ENCODE peak calls at places on chromosome 6, in six cellular contexts. One of them, this sample, is unnamed.

GRCh38 chr6:136784910-136785746 is 7.1 kb downstream of the MAP3K5 start:
- DNase-seq in GM04504: no peak
- DNase-seq in activated T-helper 1 cell treated with anti-CD3 and anti-CD28 coated beads, Interleukin-2, amount 50 U/mL, for 16 hours: peak; percentile 16
- DNase-seq in cardiac muscle cell: peak; percentile 70
- DNase-seq in nucleus accumbens: no peak
- DNase-seq in stimulated activated CD4-positive, alpha-beta T cell treated with anti-CD3 and anti-CD28 coated beads, Interleukin-2, amount 100 ng/mL, for 48 hours: peak; percentile 40
- DNase-seq in this sample: no peak

GRCh38 chr6:132161283-132161682 is 210.1 kb upstream of the CCN2 start:
- DNase-seq in GM04504: peak; percentile 30
- DNase-seq in activated T-helper 1 cell treated with anti-CD3 and anti-CD28 coated beads, Interleukin-2, amount 50 U/mL, for 16 hours: no peak
- DNase-seq in cardiac muscle cell: peak; percentile 79
- DNase-seq in nucleus accumbens: no peak
- DNase-seq in stimulated activated CD4-positive, alpha-beta T cell treated with anti-CD3 and anti-CD28 coated beads, Interleukin-2, amount 100 ng/mL, for 48 hours: no peak
- DNase-seq in this sample: no peak

GRCh38 chr6:3913077-3913957 is 64.1 kb downstream of the FAM50B start:
- DNase-seq in GM04504: peak; percentile 97
- DNase-seq in activated T-helper 1 cell treated with anti-CD3 and anti-CD28 coated beads, Interleukin-2, amount 50 U/mL, for 16 hours: no peak
- DNase-seq in cardiac muscle cell: peak; percentile 97
- DNase-seq in nucleus accumbens: peak; percentile 21
- DNase-seq in stimulated activated CD4-positive, alpha-beta T cell treated with anti-CD3 and anti-CD28 coated beads, Interleukin-2, amount 100 ng/mL, for 48 hours: no peak
- DNase-seq in this sample: peak; percentile 59

GRCh38 chr6:139062921-139063320 is 34.4 kb downstream of the ABRACL start:
- DNase-seq in GM04504: peak; percentile 20
- DNase-seq in activated T-helper 1 cell treated with anti-CD3 and anti-CD28 coated beads, Interleukin-2, amount 50 U/mL, for 16 hours: no peak
- DNase-seq in cardiac muscle cell: peak; percentile 55
- DNase-seq in nucleus accumbens: no peak
- DNase-seq in stimulated activated CD4-positive, alpha-beta T cell treated with anti-CD3 and anti-CD28 coated beads, Interleukin-2, amount 100 ng/mL, for 48 hours: no peak
- DNase-seq in this sample: no peak

GRCh38 chr6:2732503-2733089 is 18.1 kb downstream of the MYLK4 start:
- DNase-seq in GM04504: no peak
- DNase-seq in activated T-helper 1 cell treated with anti-CD3 and anti-CD28 coated beads, Interleukin-2, amount 50 U/mL, for 16 hours: no peak
- DNase-seq in cardiac muscle cell: peak; percentile 26
- DNase-seq in nucleus accumbens: no peak
- DNase-seq in stimulated activated CD4-positive, alpha-beta T cell treated with anti-CD3 and anti-CD28 coated beads, Interleukin-2, amount 100 ng/mL, for 48 hours: no peak
- DNase-seq in this sample: no peak

GRCh38 chr6:98984102-98984501 is 36.4 kb upstream of the FBXL4 start:
- DNase-seq in GM04504: no peak
- DNase-seq in activated T-helper 1 cell treated with anti-CD3 and anti-CD28 coated beads, Interleukin-2, amount 50 U/mL, for 16 hours: no peak
- DNase-seq in cardiac muscle cell: no peak
- DNase-seq in nucleus accumbens: no peak
- DNase-seq in stimulated activated CD4-positive, alpha-beta T cell treated with anti-CD3 and anti-CD28 coated beads, Interleukin-2, amount 100 ng/mL, for 48 hours: no peak
- DNase-seq in this sample: no peak

GRCh38 chr6:16623029-16623653 is 138.1 kb downstream of the ATXN1 start:
- DNase-seq in GM04504: no peak
- DNase-seq in activated T-helper 1 cell treated with anti-CD3 and anti-CD28 coated beads, Interleukin-2, amount 50 U/mL, for 16 hours: no peak
- DNase-seq in cardiac muscle cell: peak; percentile 16
- DNase-seq in nucleus accumbens: no peak
- DNase-seq in stimulated activated CD4-positive, alpha-beta T cell treated with anti-CD3 and anti-CD28 coated beads, Interleukin-2, amount 100 ng/mL, for 48 hours: no peak
- DNase-seq in this sample: no peak

GRCh38 chr6:2656460-2657064 is 94.2 kb downstream of the MYLK4 start:
- DNase-seq in GM04504: no peak
- DNase-seq in activated T-helper 1 cell treated with anti-CD3 and anti-CD28 coated beads, Interleukin-2, amount 50 U/mL, for 16 hours: no peak
- DNase-seq in cardiac muscle cell: peak; percentile 38
- DNase-seq in nucleus accumbens: no peak
- DNase-seq in stimulated activated CD4-positive, alpha-beta T cell treated with anti-CD3 and anti-CD28 coated beads, Interleukin-2, amount 100 ng/mL, for 48 hours: no peak
- DNase-seq in this sample: no peak

GRCh38 chr6:51934098-51934497 is 153.3 kb downstream of the PKHD1 start:
- DNase-seq in GM04504: no peak
- DNase-seq in activated T-helper 1 cell treated with anti-CD3 and anti-CD28 coated beads, Interleukin-2, amount 50 U/mL, for 16 hours: no peak
- DNase-seq in cardiac muscle cell: no peak
- DNase-seq in nucleus accumbens: no peak
- DNase-seq in stimulated activated CD4-positive, alpha-beta T cell treated with anti-CD3 and anti-CD28 coated beads, Interleukin-2, amount 100 ng/mL, for 48 hours: no peak
- DNase-seq in this sample: no peak

GRCh38 chr6:143007626-143008025 is 53.1 kb upstream of the AIG1 start:
- DNase-seq in GM04504: peak; percentile 51
- DNase-seq in activated T-helper 1 cell treated with anti-CD3 and anti-CD28 coated beads, Interleukin-2, amount 50 U/mL, for 16 hours: no peak
- DNase-seq in cardiac muscle cell: peak; percentile 29
- DNase-seq in nucleus accumbens: no peak
- DNase-seq in stimulated activated CD4-positive, alpha-beta T cell treated with anti-CD3 and anti-CD28 coated beads, Interleukin-2, amount 100 ng/mL, for 48 hours: no peak
- DNase-seq in this sample: no peak

GRCh38 chr6:149990672-149991402 is 27.1 kb downstream of the ULBP1 start:
- DNase-seq in GM04504: no peak
- DNase-seq in activated T-helper 1 cell treated with anti-CD3 and anti-CD28 coated beads, Interleukin-2, amount 50 U/mL, for 16 hours: no peak
- DNase-seq in cardiac muscle cell: no peak
- DNase-seq in nucleus accumbens: no peak
- DNase-seq in stimulated activated CD4-positive, alpha-beta T cell treated with anti-CD3 and anti-CD28 coated beads, Interleukin-2, amount 100 ng/mL, for 48 hours: no peak
- DNase-seq in this sample: no peak

GRCh38 chr6:26556263-26557070 is 18.3 kb downstream of the HMGN4 start:
- DNase-seq in GM04504: peak; percentile 73
- DNase-seq in activated T-helper 1 cell treated with anti-CD3 and anti-CD28 coated beads, Interleukin-2, amount 50 U/mL, for 16 hours: no peak
- DNase-seq in cardiac muscle cell: peak; percentile 91
- DNase-seq in nucleus accumbens: peak; percentile 44
- DNase-seq in stimulated activated CD4-positive, alpha-beta T cell treated with anti-CD3 and anti-CD28 coated beads, Interleukin-2, amount 100 ng/mL, for 48 hours: no peak
- DNase-seq in this sample: no peak

GRCh38 chr6:18501313-18502013 is 114.3 kb downstream of the RNF144B start:
- DNase-seq in GM04504: peak; percentile 23
- DNase-seq in activated T-helper 1 cell treated with anti-CD3 and anti-CD28 coated beads, Interleukin-2, amount 50 U/mL, for 16 hours: no peak
- DNase-seq in cardiac muscle cell: peak; percentile 93
- DNase-seq in nucleus accumbens: no peak
- DNase-seq in stimulated activated CD4-positive, alpha-beta T cell treated with anti-CD3 and anti-CD28 coated beads, Interleukin-2, amount 100 ng/mL, for 48 hours: no peak
- DNase-seq in this sample: peak; percentile 16

GRCh38 chr6:145112711-145113148 is 622.6 kb downstream of the EPM2A start:
- DNase-seq in GM04504: no peak
- DNase-seq in activated T-helper 1 cell treated with anti-CD3 and anti-CD28 coated beads, Interleukin-2, amount 50 U/mL, for 16 hours: no peak
- DNase-seq in cardiac muscle cell: no peak
- DNase-seq in nucleus accumbens: no peak
- DNase-seq in stimulated activated CD4-positive, alpha-beta T cell treated with anti-CD3 and anti-CD28 coated beads, Interleukin-2, amount 100 ng/mL, for 48 hours: no peak
- DNase-seq in this sample: no peak

GRCh38 chr6:135087803-135088202 is 33.2 kb upstream of the HBS1L start:
- DNase-seq in GM04504: no peak
- DNase-seq in activated T-helper 1 cell treated with anti-CD3 and anti-CD28 coated beads, Interleukin-2, amount 50 U/mL, for 16 hours: no peak
- DNase-seq in cardiac muscle cell: no peak
- DNase-seq in nucleus accumbens: no peak
- DNase-seq in stimulated activated CD4-positive, alpha-beta T cell treated with anti-CD3 and anti-CD28 coated beads, Interleukin-2, amount 100 ng/mL, for 48 hours: no peak
- DNase-seq in this sample: no peak

GRCh38 chr6:143123081-143123480 is 62.4 kb downstream of the AIG1 start:
- DNase-seq in GM04504: no peak
- DNase-seq in activated T-helper 1 cell treated with anti-CD3 and anti-CD28 coated beads, Interleukin-2, amount 50 U/mL, for 16 hours: no peak
- DNase-seq in cardiac muscle cell: no peak
- DNase-seq in nucleus accumbens: no peak
- DNase-seq in stimulated activated CD4-positive, alpha-beta T cell treated with anti-CD3 and anti-CD28 coated beads, Interleukin-2, amount 100 ng/mL, for 48 hours: no peak
- DNase-seq in this sample: no peak

GRCh38 chr6:170136541-170137175 is 154.2 kb downstream of the DLL1 start:
- DNase-seq in GM04504: no peak
- DNase-seq in activated T-helper 1 cell treated with anti-CD3 and anti-CD28 coated beads, Interleukin-2, amount 50 U/mL, for 16 hours: no peak
- DNase-seq in cardiac muscle cell: no peak
- DNase-seq in nucleus accumbens: no peak
- DNase-seq in stimulated activated CD4-positive, alpha-beta T cell treated with anti-CD3 and anti-CD28 coated beads, Interleukin-2, amount 100 ng/mL, for 48 hours: no peak
- DNase-seq in this sample: no peak

GRCh38 chr6:45500924-45501816 is 123.4 kb upstream of the SUPT3H start:
- DNase-seq in GM04504: no peak
- DNase-seq in activated T-helper 1 cell treated with anti-CD3 and anti-CD28 coated beads, Interleukin-2, amount 50 U/mL, for 16 hours: no peak
- DNase-seq in cardiac muscle cell: no peak
- DNase-seq in nucleus accumbens: no peak
- DNase-seq in stimulated activated CD4-positive, alpha-beta T cell treated with anti-CD3 and anti-CD28 coated beads, Interleukin-2, amount 100 ng/mL, for 48 hours: no peak
- DNase-seq in this sample: no peak